ENCODE peak calls at places on chromosomes 3 and 15, in six cellular contexts. U is fibroblast of pulmonary artery, A is neuronal stem cell, D is psoas muscle, F is brain microvascular endothelial cell, K is DND-41. T is an unnamed sample.

GRCh38 chr15:96123630-96124187 is 206.8 kb upstream of the NR2F2 start:
- DNase-seq in U (no peak), A (no peak), D (no peak), F (no peak), K (no peak), T (no peak)

GRCh38 chr15:63157891-63158431 is 684 bp upstream of the RPS27L start:
- DNase-seq in U (peak), A (peak), D (no peak), F (peak), K (peak), T (peak)

GRCh38 chr3:4741404-4742307 is 237.6 kb upstream of the BHLHE40 start:
- DNase-seq in U (peak), A (no peak), D (no peak), F (peak), K (no peak), T (peak)

GRCh38 chr15:46617507-46617906 is 982.7 kb downstream of the SQOR start:
- DNase-seq in U (no peak), A (no peak), D (no peak), F (no peak), K (no peak), T (no peak)

GRCh38 chr15:71585159-71585558 is 225.2 kb upstream of the NR2E3 start:
- DNase-seq in U (no peak), A (no peak), D (no peak), F (no peak), K (no peak), T (no peak)

GRCh38 chr15:41106947-41107346 is 9.1 kb downstream of the INO80 start:
- DNase-seq in U (no peak), A (no peak), D (no peak), F (no peak), K (no peak), T (no peak)

GRCh38 chr3:172305974-172306373 is 142.3 kb downstream of the GHSR start:
- DNase-seq in U (no peak), A (no peak), D (no peak), F (no peak), K (no peak), T (no peak)

GRCh38 chr3:129360705-129361460 is 67.6 kb downstream of the EFCAB12 start:
- DNase-seq in U (peak), A (no peak), D (peak), F (no peak), K (no peak), T (no peak)

GRCh38 chr3:40631341-40631995 is 106.7 kb downstream of the ZNF621 start:
- DNase-seq in U (no peak), A (no peak), D (no peak), F (no peak), K (no peak), T (no peak)

GRCh38 chr15:49438970-49439631 is 16.1 kb downstream of the FGF7 start:
- DNase-seq in U (peak), A (no peak), D (no peak), F (no peak), K (no peak), T (peak)

GRCh38 chr3:110732420-110732819 is 339.2 kb upstream of the NECTIN3 start:
- DNase-seq in U (no peak), A (no peak), D (no peak), F (no peak), K (no peak), T (no peak)

GRCh38 chr3:57983734-57984518 is 24.3 kb upstream of the FLNB start:
- DNase-seq in U (peak), A (no peak), D (peak), F (peak), K (peak), T (peak)

GRCh38 chr3:146160964-146161724 is at the start of gene PLOD2:
- DNase-seq in U (peak), A (peak), D (peak), F (peak), K (no peak), T (peak)

GRCh38 chr15:37204698-37205097 is 104.3 kb upstream of the MEIS2 start:
- DNase-seq in U (peak), A (no peak), D (no peak), F (no peak), K (no peak), T (no peak)

GRCh38 chr3:55245391-55245790 is 241.7 kb downstream of the WNT5A start:
- DNase-seq in U (no peak), A (no peak), D (no peak), F (no peak), K (no peak), T (no peak)

GRCh38 chr15:51168700-51169099 is 74.0 kb upstream of the TNFAIP8L3 start:
- DNase-seq in U (no peak), A (no peak), D (no peak), F (no peak), K (no peak), T (no peak)

GRCh38 chr15:96974761-96975160 is 644.3 kb downstream of the NR2F2 start:
- DNase-seq in U (no peak), A (no peak), D (no peak), F (no peak), K (no peak), T (no peak)

GRCh38 chr3:146036289-146036688 is 124.7 kb downstream of the PLOD2 start:
- DNase-seq in U (no peak), A (no peak), D (no peak), F (no peak), K (no peak), T (no peak)

GRCh38 chr3:52859686-52860423 is 25.0 kb upstream of the MUSTN1 start:
- DNase-seq in U (no peak), A (no peak), D (no peak), F (no peak), K (no peak), T (no peak)

GRCh38 chr15:27490867-27491595 is 520.0 kb downstream of the GABRG3 start:
- DNase-seq in U (no peak), A (no peak), D (no peak), F (no peak), K (no peak), T (no peak)

GRCh38 chr3:73697020-73697419 is 72.3 kb upstream of the PDZRN3 start:
- DNase-seq in U (no peak), A (no peak), D (no peak), F (no peak), K (no peak), T (no peak)

GRCh38 chr3:161500057-161500836 is 3.6 kb downstream of the OTOL1 start:
- DNase-seq in U (peak), A (no peak), D (no peak), F (no peak), K (no peak), T (no peak)

GRCh38 chr3:113212155-113212844 is 943 bp downstream of the BOC start:
- DNase-seq in U (peak), A (no peak), D (peak), F (no peak), K (no peak), T (peak)

DNA sequence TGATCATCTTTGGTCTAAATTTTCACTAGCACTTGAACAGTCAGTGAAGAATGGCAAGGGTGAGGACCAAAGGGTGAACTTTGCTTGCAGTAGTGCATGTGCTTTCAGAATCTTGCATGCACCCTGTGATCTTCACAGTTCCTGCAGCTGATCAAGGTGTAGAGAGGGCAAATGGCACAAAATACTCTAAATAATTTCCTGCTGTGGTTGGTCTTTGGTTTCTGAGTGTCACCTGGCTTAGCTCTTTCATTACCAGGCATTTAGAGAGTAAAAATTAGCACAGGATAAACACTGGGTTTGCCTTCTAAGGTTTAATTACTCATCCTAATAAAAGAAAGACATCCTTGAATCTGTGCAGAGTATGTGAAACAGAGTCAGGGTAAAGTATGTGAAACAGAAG is 11.4 kb downstream of the TIPARP start:
- DNase-seq in U (no peak), A (no peak), D (no peak), F (no peak), K (no peak), T (no peak)
- H3K4me3 ChIP-seq in U (peak), A (no peak), D (no peak), F (no peak), K (no peak), T (no peak)

GRCh38 chr3:10321630-10322354 is 880 bp upstream of the SEC13 start:
- DNase-seq in U (no peak), A (no peak), D (no peak), F (no peak), K (no peak), T (no peak)
- H3K4me3 ChIP-seq in U (no peak), A (no peak), D (peak), F (no peak), K (no peak), T (no peak)

GRCh38 chr3:50155491-50155878 is 361 bp downstream of the SEMA3F start:
- DNase-seq in U (no peak), A (no peak), D (no peak), F (no peak), K (no peak), T (no peak)

GRCh38 chr3:50157821-50158556 is 2.9 kb downstream of the SEMA3F start:
- DNase-seq in U (peak), A (no peak), D (no peak), F (no peak), K (peak), T (peak)

GRCh38 chr3:50156549-50156948 is 1.4 kb downstream of the SEMA3F start:
- DNase-seq in U (no peak), A (no peak), D (no peak), F (no peak), K (no peak), T (no peak)

GRCh38 chr3:50155891-50156290 is 767 bp downstream of the SEMA3F start:
- DNase-seq in U (no peak), A (no peak), D (no peak), F (no peak), K (no peak), T (no peak)

GRCh38 chr3:50156991-50157493 is 1.9 kb downstream of the SEMA3F start:
- DNase-seq in U (peak), A (no peak), D (no peak), F (no peak), K (no peak), T (no peak)
- H3K4me3 ChIP-seq in U (peak), A (peak), D (peak), F (peak), K (no peak), T (peak)

GRCh38 chr3:123352134-123352554 is 96.7 kb downstream of the ADCY5 start:
- DNase-seq in U (no peak), A (no peak), D (no peak), F (no peak), K (no peak), T (peak)
- H3K4me3 ChIP-seq in U (no peak), A (no peak), D (no peak), F (no peak), K (no peak), T (no peak)